ENCODE peak calls at places on chromosome 20, in six cellular contexts. One of them, this sample, is unnamed.

GRCh38 chr20:10171864-10172751 is 46.5 kb upstream of the SNAP25 start:
- DNase-seq in AG08395: peak; percentile 67
- DNase-seq in GM23248: peak; percentile 65
- DNase-seq in memory B cell: no peak
- DNase-seq in EH: peak; percentile 38
- DNase-seq in DMS79 treated with DMSO at 0.1 percent for 48 hours: peak; percentile 26
- DNase-seq in this sample: no peak

GRCh38 chr20:32718749-32719348 is 24.4 kb downstream of the COMMD7 start:
- DNase-seq in DMS79 treated with DMSO at 0.1 percent for 48 hours: no peak
- DNase-seq in memory B cell: no peak
- DNase-seq in EH: no peak
- DNase-seq in GM23248: no peak
- DNase-seq in AG08395: no peak
- DNase-seq in this sample: no peak

GRCh38 chr20:57464642-57465211 is 60.2 kb downstream of the CTCFL start:
- DNase-seq in AG08395: no peak
- DNase-seq in DMS79 treated with DMSO at 0.1 percent for 48 hours: no peak
- DNase-seq in GM23248: peak; percentile 29
- DNase-seq in memory B cell: no peak
- DNase-seq in EH: peak; percentile 18
- DNase-seq in this sample: no peak

GRCh38 chr20:48797275-48797825 is 30.4 kb downstream of the PREX1 start:
- DNase-seq in DMS79 treated with DMSO at 0.1 percent for 48 hours: no peak
- DNase-seq in AG08395: no peak
- DNase-seq in GM23248: no peak
- DNase-seq in EH: no peak
- DNase-seq in memory B cell: no peak
- DNase-seq in this sample: peak; percentile 41

GRCh38 chr20:47878601-47879004 is 93.3 kb upstream of the SULF2 start:
- DNase-seq in EH: peak; percentile 37
- DNase-seq in DMS79 treated with DMSO at 0.1 percent for 48 hours: no peak
- DNase-seq in AG08395: peak; percentile 47
- DNase-seq in GM23248: peak; percentile 24
- DNase-seq in memory B cell: no peak
- DNase-seq in this sample: no peak

GRCh38 chr20:34680586-34680985 is 3.7 kb upstream of the PIGU start:
- DNase-seq in AG08395: no peak
- DNase-seq in DMS79 treated with DMSO at 0.1 percent for 48 hours: no peak
- DNase-seq in memory B cell: no peak
- DNase-seq in EH: no peak
- DNase-seq in GM23248: peak; percentile 29
- DNase-seq in this sample: no peak

GRCh38 chr20:34300809-34301586 is 2.2 kb downstream of the AHCY start:
- DNase-seq in EH: no peak
- DNase-seq in DMS79 treated with DMSO at 0.1 percent for 48 hours: no peak
- DNase-seq in AG08395: no peak
- DNase-seq in memory B cell: no peak
- DNase-seq in GM23248: peak; percentile 23
- DNase-seq in this sample: peak; percentile 15

GRCh38 chr20:36447101-36447500 is 94.2 kb upstream of the MYL9 start:
- DNase-seq in memory B cell: no peak
- DNase-seq in EH: no peak
- DNase-seq in DMS79 treated with DMSO at 0.1 percent for 48 hours: peak; percentile 59
- DNase-seq in GM23248: no peak
- DNase-seq in AG08395: no peak
- DNase-seq in this sample: no peak

GRCh38 chr20:54084727-54085368 is 14.5 kb upstream of the BCAS1 start:
- DNase-seq in memory B cell: no peak
- DNase-seq in DMS79 treated with DMSO at 0.1 percent for 48 hours: no peak
- DNase-seq in AG08395: peak; percentile 58
- DNase-seq in EH: peak; percentile 48
- DNase-seq in GM23248: peak; percentile 80
- DNase-seq in this sample: peak; percentile 50

GRCh38 chr20:59580991-59581401 is 23.3 kb upstream of the PHACTR3 start:
- DNase-seq in DMS79 treated with DMSO at 0.1 percent for 48 hours: no peak
- DNase-seq in memory B cell: no peak
- DNase-seq in EH: no peak
- DNase-seq in AG08395: no peak
- DNase-seq in GM23248: no peak
- DNase-seq in this sample: no peak

GRCh38 chr20:56350842-56351241 is 7.9 kb upstream of the FAM210B start:
- DNase-seq in AG08395: peak; percentile 42
- DNase-seq in GM23248: peak; percentile 75
- DNase-seq in memory B cell: no peak
- DNase-seq in DMS79 treated with DMSO at 0.1 percent for 48 hours: no peak
- DNase-seq in EH: peak; percentile 45
- DNase-seq in this sample: no peak